ENCODE peak calls at places on chromosomes 1 and 21, in six cellular contexts. One of them, this sample, is unnamed.

GRCh38 chr1:166907051-166907450 is 31.0 kb upstream of the TADA1 start:
- DNase-seq in left lung: no peak
- DNase-seq in gastrocnemius medialis: no peak
- DNase-seq in cardiac fibroblast: no peak
- DNase-seq in NB4: no peak
- DNase-seq in astrocyte of the cerebellum: no peak
- DNase-seq in this sample: no peak

GRCh38 chr21:36079010-36079649 is 9.3 kb downstream of the CBR1 start:
- DNase-seq in cardiac fibroblast: no peak
- DNase-seq in gastrocnemius medialis: no peak
- DNase-seq in left lung: peak; percentile 48
- DNase-seq in NB4: no peak
- DNase-seq in astrocyte of the cerebellum: no peak
- DNase-seq in this sample: peak; percentile 33

GRCh38 chr1:221725683-221726330 is 16.1 kb downstream of the DUSP10 start:
- DNase-seq in NB4: peak; percentile 79
- DNase-seq in gastrocnemius medialis: no peak
- DNase-seq in cardiac fibroblast: peak; percentile 35
- DNase-seq in left lung: no peak
- DNase-seq in astrocyte of the cerebellum: no peak
- DNase-seq in this sample: no peak

GRCh38 chr1:98045211-98046030 is 124.6 kb upstream of the DPYD start:
- DNase-seq in NB4: no peak
- DNase-seq in left lung: no peak
- DNase-seq in cardiac fibroblast: peak; percentile 73
- DNase-seq in astrocyte of the cerebellum: no peak
- DNase-seq in gastrocnemius medialis: no peak
- DNase-seq in this sample: no peak

GRCh38 chr1:2144501-2145090 is 50.0 kb downstream of the FAAP20 start:
- DNase-seq in gastrocnemius medialis: no peak
- DNase-seq in NB4: no peak
- DNase-seq in cardiac fibroblast: no peak
- DNase-seq in left lung: no peak
- DNase-seq in astrocyte of the cerebellum: no peak
- DNase-seq in this sample: no peak

GRCh38 chr21:18155508-18156193 is 89.0 kb upstream of the CHODL start:
- DNase-seq in NB4: no peak
- DNase-seq in cardiac fibroblast: peak; percentile 6
- DNase-seq in left lung: no peak
- DNase-seq in astrocyte of the cerebellum: peak; percentile 41
- DNase-seq in gastrocnemius medialis: no peak
- DNase-seq in this sample: no peak

GRCh38 chr1:174080819-174081218 is 58.7 kb upstream of the RC3H1 start:
- DNase-seq in NB4: no peak
- DNase-seq in cardiac fibroblast: no peak
- DNase-seq in astrocyte of the cerebellum: no peak
- DNase-seq in gastrocnemius medialis: no peak
- DNase-seq in left lung: no peak
- DNase-seq in this sample: no peak

GRCh38 chr21:27703806-27704205 is 736.9 kb upstream of the ADAMTS5 start:
- DNase-seq in astrocyte of the cerebellum: no peak
- DNase-seq in gastrocnemius medialis: no peak
- DNase-seq in cardiac fibroblast: no peak
- DNase-seq in NB4: no peak
- DNase-seq in left lung: no peak
- DNase-seq in this sample: no peak

GRCh38 chr1:19044975-19045831 is 88.7 kb upstream of the IFFO2 start:
- DNase-seq in astrocyte of the cerebellum: no peak
- DNase-seq in cardiac fibroblast: no peak
- DNase-seq in NB4: peak; percentile 45
- DNase-seq in left lung: no peak
- DNase-seq in gastrocnemius medialis: no peak
- DNase-seq in this sample: no peak

GRCh38 chr1:147111381-147112130 is 60.7 kb downstream of the PRKAB2 start:
- DNase-seq in left lung: no peak
- DNase-seq in NB4: no peak
- DNase-seq in astrocyte of the cerebellum: no peak
- DNase-seq in gastrocnemius medialis: no peak
- DNase-seq in cardiac fibroblast: no peak
- DNase-seq in this sample: no peak

GRCh38 chr1:46202975-46203737 is at the start of gene LURAP1:
- DNase-seq in cardiac fibroblast: peak; percentile 79
- DNase-seq in left lung: no peak
- DNase-seq in astrocyte of the cerebellum: peak; percentile 40
- DNase-seq in NB4: no peak
- DNase-seq in gastrocnemius medialis: no peak
- DNase-seq in this sample: peak; percentile 80

GRCh38 chr1:85579619-85580018 is 942 bp upstream of the CCN1 start:
- DNase-seq in cardiac fibroblast: peak; percentile 87
- DNase-seq in left lung: no peak
- DNase-seq in astrocyte of the cerebellum: peak; percentile 66
- DNase-seq in NB4: no peak
- DNase-seq in gastrocnemius medialis: no peak
- DNase-seq in this sample: peak; percentile 70

GRCh38 chr1:203839081-203839480 is 22.3 kb upstream of the SNRPE start:
- DNase-seq in left lung: no peak
- DNase-seq in cardiac fibroblast: peak; percentile 95
- DNase-seq in NB4: no peak
- DNase-seq in gastrocnemius medialis: no peak
- DNase-seq in astrocyte of the cerebellum: peak; percentile 81
- DNase-seq in this sample: peak; percentile 29

GRCh38 chr1:29689372-29690030 is 453.2 kb downstream of the PTPRU start:
- DNase-seq in astrocyte of the cerebellum: no peak
- DNase-seq in left lung: no peak
- DNase-seq in cardiac fibroblast: no peak
- DNase-seq in NB4: no peak
- DNase-seq in gastrocnemius medialis: no peak
- DNase-seq in this sample: no peak

GRCh38 chr1:66502084-66502483 is 31.9 kb upstream of the SGIP1 start:
- DNase-seq in cardiac fibroblast: no peak
- DNase-seq in left lung: no peak
- DNase-seq in gastrocnemius medialis: no peak
- DNase-seq in NB4: no peak
- DNase-seq in astrocyte of the cerebellum: no peak
- DNase-seq in this sample: no peak

GRCh38 chr1:162317659-162318058 is 59.0 kb downstream of the SPATA46 start:
- DNase-seq in cardiac fibroblast: no peak
- DNase-seq in gastrocnemius medialis: no peak
- DNase-seq in left lung: no peak
- DNase-seq in astrocyte of the cerebellum: no peak
- DNase-seq in NB4: no peak
- DNase-seq in this sample: no peak

GRCh38 chr1:244863491-244864252 is 671 bp downstream of the HNRNPU start:
- DNase-seq in left lung: peak; percentile 59
- DNase-seq in cardiac fibroblast: no peak
- DNase-seq in NB4: no peak
- DNase-seq in astrocyte of the cerebellum: no peak
- DNase-seq in gastrocnemius medialis: peak; percentile 23
- DNase-seq in this sample: no peak

GRCh38 chr1:204171751-204172178 is 5.6 kb upstream of the REN start:
- DNase-seq in NB4: no peak
- DNase-seq in gastrocnemius medialis: no peak
- DNase-seq in left lung: no peak
- DNase-seq in astrocyte of the cerebellum: no peak
- DNase-seq in cardiac fibroblast: peak; percentile 26
- DNase-seq in this sample: no peak

GRCh38 chr1:63322248-63322943 is at the start of gene FOXD3:
- DNase-seq in NB4: peak; percentile 13
- DNase-seq in gastrocnemius medialis: no peak
- DNase-seq in cardiac fibroblast: peak; percentile 36
- DNase-seq in left lung: peak; percentile 65
- DNase-seq in astrocyte of the cerebellum: no peak
- DNase-seq in this sample: peak; percentile 78

GRCh38 chr1:223525957-223526356 is 132.7 kb downstream of the CCDC185 start:
- DNase-seq in cardiac fibroblast: no peak
- DNase-seq in left lung: no peak
- DNase-seq in astrocyte of the cerebellum: no peak
- DNase-seq in gastrocnemius medialis: no peak
- DNase-seq in NB4: no peak
- DNase-seq in this sample: no peak

GRCh38 chr1:19390901-19391595 is 78.9 kb downstream of the SLC66A1 start:
- DNase-seq in gastrocnemius medialis: no peak
- DNase-seq in NB4: peak; percentile 45
- DNase-seq in cardiac fibroblast: peak; percentile 78
- DNase-seq in astrocyte of the cerebellum: peak; percentile 65
- DNase-seq in left lung: peak; percentile 68
- DNase-seq in this sample: peak; percentile 78

GRCh38 chr1:155256101-155256852 is 994 bp upstream of the ENTREP3 start:
- DNase-seq in NB4: no peak
- DNase-seq in cardiac fibroblast: no peak
- DNase-seq in gastrocnemius medialis: no peak
- DNase-seq in astrocyte of the cerebellum: no peak
- DNase-seq in left lung: no peak
- DNase-seq in this sample: no peak

GRCh38 chr1:201395936-201396335 is 3.2 kb downstream of the LAD1 start:
- DNase-seq in left lung: no peak
- DNase-seq in cardiac fibroblast: no peak
- DNase-seq in astrocyte of the cerebellum: no peak
- DNase-seq in gastrocnemius medialis: no peak
- DNase-seq in NB4: no peak
- DNase-seq in this sample: peak; percentile 92

GRCh38 chr1:193077991-193078390 is 18.6 kb downstream of the RO60 start:
- DNase-seq in NB4: no peak
- DNase-seq in cardiac fibroblast: no peak
- DNase-seq in left lung: no peak
- DNase-seq in gastrocnemius medialis: no peak
- DNase-seq in astrocyte of the cerebellum: no peak
- DNase-seq in this sample: no peak

GRCh38 chr1:33181906-33182305 is at the start of gene TRIM62:
- DNase-seq in astrocyte of the cerebellum: peak; percentile 50
- DNase-seq in NB4: peak; percentile 77
- DNase-seq in gastrocnemius medialis: peak; percentile 76
- DNase-seq in cardiac fibroblast: peak; percentile 93
- DNase-seq in left lung: peak; percentile 87
- DNase-seq in this sample: peak; percentile 96

GRCh38 chr1:61742620-61743431 is 546 bp downstream of the PATJ start:
- DNase-seq in astrocyte of the cerebellum: no peak
- DNase-seq in cardiac fibroblast: peak; percentile 59
- DNase-seq in gastrocnemius medialis: no peak
- DNase-seq in NB4: no peak
- DNase-seq in left lung: peak; percentile 35
- DNase-seq in this sample: peak; percentile 78

GRCh38 chr1:67791686-67792475 is 41.4 kb downstream of the GNG12 start:
- DNase-seq in NB4: no peak
- DNase-seq in gastrocnemius medialis: no peak
- DNase-seq in left lung: no peak
- DNase-seq in astrocyte of the cerebellum: peak; percentile 85
- DNase-seq in cardiac fibroblast: peak; percentile 91
- DNase-seq in this sample: no peak
- H3K4me3 ChIP-seq in NB4: no peak overlapping the region
- H3K4me3 ChIP-seq in gastrocnemius medialis: no peak overlapping the region
- H3K4me3 ChIP-seq in left lung: no peak overlapping the region
- H3K4me3 ChIP-seq in astrocyte of the cerebellum: no peak overlapping the region
- H3K4me3 ChIP-seq in cardiac fibroblast: no peak overlapping the region
- H3K4me3 ChIP-seq in this sample: no peak overlapping the region

DNA sequence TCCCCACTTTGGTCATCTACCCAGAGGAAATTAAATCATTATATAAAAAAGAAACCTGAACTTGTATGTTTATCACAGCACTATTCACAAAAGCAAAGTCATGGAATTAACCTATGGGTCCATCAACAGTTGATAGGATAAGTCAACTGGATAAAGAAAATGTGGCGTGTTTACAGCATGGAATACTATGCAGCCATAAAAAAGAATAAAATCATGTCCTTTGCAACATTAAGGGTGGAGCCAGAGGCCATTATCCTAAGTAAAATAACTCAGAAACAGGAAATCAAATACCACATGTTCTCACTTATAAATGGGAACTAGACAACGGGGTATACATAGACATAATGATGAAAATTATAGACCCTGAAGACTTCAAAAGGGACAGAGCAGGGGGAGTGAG is 27.6 kb upstream of the KCNK1 start:
- DNase-seq in cardiac fibroblast: no peak
- DNase-seq in left lung: no peak
- DNase-seq in gastrocnemius medialis: no peak
- DNase-seq in astrocyte of the cerebellum: no peak
- DNase-seq in NB4: no peak
- DNase-seq in this sample: no peak
- H3K4me3 ChIP-seq in cardiac fibroblast: no peak overlapping the region
- H3K4me3 ChIP-seq in left lung: no peak overlapping the region
- H3K4me3 ChIP-seq in gastrocnemius medialis: no peak overlapping the region
- H3K4me3 ChIP-seq in astrocyte of the cerebellum: no peak overlapping the region
- H3K4me3 ChIP-seq in NB4: no peak overlapping the region
- H3K4me3 ChIP-seq in this sample: no peak overlapping the region

DNA sequence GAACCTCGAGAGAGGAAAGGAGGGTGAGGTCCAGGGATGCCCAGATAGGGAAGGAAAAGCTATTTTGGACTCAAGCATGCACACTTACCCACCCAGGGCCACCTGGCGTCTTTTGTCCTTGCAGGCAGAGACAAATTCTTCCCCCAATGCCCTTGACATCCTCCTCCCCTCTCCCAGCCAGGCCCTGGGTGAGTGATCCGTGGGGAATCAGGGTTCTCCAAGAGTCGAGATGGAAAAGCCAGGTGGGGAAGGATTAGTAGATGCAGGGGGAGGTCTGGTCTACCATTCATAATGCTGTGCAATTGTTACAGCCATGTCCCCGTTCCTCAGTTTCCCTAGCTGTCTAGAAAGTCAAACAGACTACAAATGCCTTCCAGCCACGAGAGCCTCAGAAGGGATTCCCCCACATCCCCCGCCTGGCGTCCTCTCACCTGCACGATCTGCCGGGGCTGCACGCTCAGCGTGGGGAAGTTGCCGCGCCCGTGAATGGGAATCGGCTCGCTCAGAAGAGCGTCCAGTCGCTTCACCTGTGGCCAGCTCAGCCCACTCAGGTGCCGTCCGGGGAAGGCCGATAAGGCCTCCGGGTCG is 580 bp downstream of the TENT5B start:
- DNase-seq in left lung: no peak
- DNase-seq in astrocyte of the cerebellum: no peak
- DNase-seq in NB4: no peak
- DNase-seq in gastrocnemius medialis: no peak
- DNase-seq in cardiac fibroblast: no peak
- DNase-seq in this sample: no peak
- H3K4me3 ChIP-seq in left lung: peak overlapping the region; percentile 49
- H3K4me3 ChIP-seq in astrocyte of the cerebellum: peak overlapping the region; percentile 50
- H3K4me3 ChIP-seq in NB4: no peak overlapping the region
- H3K4me3 ChIP-seq in gastrocnemius medialis: peak overlapping the region; percentile 55
- H3K4me3 ChIP-seq in cardiac fibroblast: peak overlapping the region; percentile 37
- H3K4me3 ChIP-seq in this sample: no peak overlapping the region

DNA sequence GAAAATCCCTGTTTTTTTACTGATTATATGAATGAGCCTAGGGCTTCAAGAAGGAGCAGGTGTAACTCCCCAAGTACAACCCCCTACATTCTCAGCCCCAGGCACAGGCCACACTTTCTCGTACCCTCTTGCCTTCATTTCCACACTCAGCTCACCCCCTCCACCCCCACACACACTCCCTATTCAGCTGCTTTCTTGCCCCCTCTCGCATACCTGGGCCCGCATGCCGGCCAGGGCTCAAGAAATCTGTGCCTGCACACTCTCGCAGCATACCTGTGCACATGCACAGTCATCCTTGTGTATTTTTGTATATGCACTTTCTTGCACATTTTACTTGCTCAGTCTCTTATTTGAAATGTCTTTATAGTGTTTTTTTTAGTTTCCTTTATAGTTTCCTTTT is 2.0 kb downstream of the PTPRF start:
- DNase-seq in astrocyte of the cerebellum: no peak
- DNase-seq in left lung: no peak
- DNase-seq in NB4: no peak
- DNase-seq in cardiac fibroblast: no peak
- DNase-seq in gastrocnemius medialis: no peak
- DNase-seq in this sample: no peak
- H3K4me3 ChIP-seq in astrocyte of the cerebellum: no peak overlapping the region
- H3K4me3 ChIP-seq in left lung: peak overlapping the region; percentile 44
- H3K4me3 ChIP-seq in NB4: no peak overlapping the region
- H3K4me3 ChIP-seq in cardiac fibroblast: no peak overlapping the region
- H3K4me3 ChIP-seq in gastrocnemius medialis: no peak overlapping the region
- H3K4me3 ChIP-seq in this sample: no peak overlapping the region

This sample was measured in SJCRH30.